ENCODE peak calls at places on chromosomes 16 and 17, in eight cellular contexts. D is thoracic aorta; V is CD8-positive, alpha-beta T cell; Z is AG10803; O is heart left ventricle; A is fibroblast of pulmonary artery; B is BE2C; P is cardiac fibroblast. U is an unnamed sample.
A peak's percentile ranks its signal among the peaks of the same experiment; 100 is the strongest.

GRCh38 chr16:11057696-11058345 is 113.5 kb downstream of the CLEC16A start:
- DNase-seq in A (no peak), Z (no peak), V (no peak), P (no peak), B (no peak), O (no peak), D (no peak), U (no peak)

GRCh38 chr17:1673041-1673790 is 11.5 kb downstream of the PRPF8 start:
- DNase-seq in A (no peak), P (no peak), V (no peak), Z (no peak), O (no peak), D (no peak), B (no peak), U (no peak)

GRCh38 chr16:56634715-56635440 is 2.4 kb downstream of the MT1M start:
- DNase-seq in O (no peak), D (no peak), A (no peak), V (no peak), Z (no peak), B (no peak), P (no peak), U (no peak)

GRCh38 chr16:27253526-27253930 is 15.0 kb downstream of the NSMCE1 start:
- DNase-seq in B (no peak), O (no peak), A (peak; percentile 77), Z (peak; percentile 73), P (peak; percentile 85), D (no peak), V (no peak), U (no peak)

GRCh38 chr17:4582691-4583090 is 1.6 kb upstream of the SMTNL2 start:
- DNase-seq in O (no peak), A (no peak), P (no peak), Z (no peak), B (peak; percentile 57), V (no peak), D (no peak), U (no peak)

GRCh38 chr17:64572682-64573154 is 65.9 kb downstream of the CEP95 start:
- DNase-seq in Z (peak; percentile 88), O (no peak), B (no peak), D (no peak), A (peak; percentile 78), P (peak; percentile 81), V (no peak), U (no peak)

GRCh38 chr16:88376053-88376834 is 6.5 kb upstream of the ZNF469 start:
- DNase-seq in Z (no peak), B (peak; percentile 13), A (no peak), O (peak; percentile 27), D (no peak), P (no peak), V (no peak), U (no peak)

GRCh38 chr17:65324977-65325376 is 187.8 kb downstream of the RGS9 start:
- DNase-seq in D (no peak), A (peak; percentile 48), O (no peak), B (no peak), Z (peak; percentile 86), V (no peak), P (peak; percentile 8), U (no peak)

GRCh38 chr17:19558946-19559345 is 25.3 kb downstream of the SLC47A1 start:
- DNase-seq in O (no peak), Z (no peak), D (no peak), V (no peak), B (no peak), P (no peak), A (peak; percentile 17), U (no peak)

GRCh38 chr17:57463103-57463885 is 207.0 kb downstream of the MSI2 start:
- DNase-seq in P (peak; percentile 91), V (no peak), D (no peak), Z (peak; percentile 72), B (no peak), O (no peak), A (peak; percentile 83), U (no peak)

GRCh38 chr16:11968577-11968976 is 3.6 kb downstream of the TNFRSF17 start:
- DNase-seq in O (no peak), Z (no peak), A (no peak), B (no peak), V (no peak), D (no peak), P (no peak), U (no peak)

GRCh38 chr17:28579526-28579925 is 2.8 kb upstream of the ALDOC start:
- DNase-seq in Z (no peak), D (no peak), B (no peak), V (no peak), P (no peak), A (no peak), O (no peak), U (no peak)

GRCh38 chr16:65195998-65196397 is 74.1 kb upstream of the CDH11 start:
- DNase-seq in P (peak; percentile 35), A (peak; percentile 8), B (no peak), D (no peak), V (no peak), Z (no peak), O (no peak), U (no peak)

GRCh38 chr16:71412270-71413160 is 29.3 kb downstream of the TLE7 start:
- DNase-seq in P (peak; percentile 78), Z (peak; percentile 56), D (no peak), V (peak; percentile 61), A (peak; percentile 75), O (peak; percentile 36), B (peak; percentile 74), U (peak; percentile 54)
- H3K4me3 ChIP-seq in P (no peak overlapping the region), Z (no peak overlapping the region), D (no peak overlapping the region), V (no peak overlapping the region), A (no peak overlapping the region), O (no peak overlapping the region), B (peak overlapping the region; percentile 16), U (no peak overlapping the region)

DNA sequence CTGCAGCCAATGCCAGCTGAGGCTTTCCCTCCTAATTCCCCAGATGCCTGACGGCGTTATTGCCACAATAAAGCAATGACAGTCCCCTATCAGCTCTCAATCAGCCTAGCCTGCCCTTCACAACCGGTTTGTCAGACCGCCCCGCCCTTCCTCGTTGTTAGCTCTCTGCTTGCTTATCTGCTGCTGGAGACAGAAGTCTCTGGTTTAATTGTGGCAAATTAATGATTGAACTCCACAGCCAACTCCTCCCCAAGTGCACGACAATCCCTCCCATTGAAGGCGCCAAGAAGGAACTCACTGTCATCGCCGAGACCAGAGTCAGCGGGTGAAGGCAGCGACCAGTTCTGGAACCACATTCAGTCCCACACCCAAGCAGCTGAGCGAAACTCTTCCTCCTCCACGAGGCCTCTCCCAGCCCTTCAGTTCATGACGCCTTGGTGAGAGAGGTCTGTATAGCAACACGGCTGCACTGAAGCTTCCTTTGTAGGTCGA is 474.4 kb downstream of the SLC39A11 start:
- DNase-seq in B (peak; percentile 87), Z (no peak), P (no peak), A (peak; percentile 11), O (no peak), V (peak; percentile 22), D (no peak), U (no peak)
- H3K4me3 ChIP-seq in B (peak overlapping the region; percentile 45), Z (no peak overlapping the region), P (no peak overlapping the region), A (no peak overlapping the region), O (no peak overlapping the region), V (no peak overlapping the region), D (no peak overlapping the region), U (no peak overlapping the region)

GRCh38 chr16:73521499-73521898 is 473.6 kb upstream of the ZFHX3 start:
- DNase-seq in P (no peak), Z (no peak), V (no peak), A (no peak), B (no peak), O (no peak), D (no peak), U (no peak)

GRCh38 chr16:73527191-73527590 is 479.3 kb upstream of the ZFHX3 start:
- DNase-seq in P (no peak), Z (no peak), V (no peak), A (no peak), D (no peak), O (no peak), B (no peak), U (no peak)

DNA sequence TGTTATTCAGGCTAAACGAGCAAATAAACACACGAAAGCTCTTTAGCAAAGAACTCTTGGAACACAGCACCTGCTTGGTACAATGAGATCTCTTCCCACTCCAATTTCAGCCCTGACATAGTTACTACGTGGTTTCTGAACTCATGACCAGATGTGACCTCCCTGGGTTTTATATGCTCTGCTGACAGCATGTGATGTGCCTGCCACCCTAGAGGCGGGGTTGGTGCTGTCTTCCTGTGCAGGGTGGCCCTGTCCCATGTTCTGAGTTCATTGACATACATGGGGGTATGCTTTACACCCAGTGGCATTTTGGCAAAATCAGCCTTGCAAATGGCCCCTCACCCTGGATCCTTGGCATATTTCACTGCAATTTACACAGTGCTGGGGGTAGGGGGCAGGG is 475.3 kb upstream of the ZFHX3 start:
- DNase-seq in A (no peak), B (no peak), V (no peak), O (no peak), D (no peak), P (no peak), Z (no peak), U (no peak)
- H3K4me3 ChIP-seq in A (no peak overlapping the region), B (no peak overlapping the region), V (no peak overlapping the region), O (no peak overlapping the region), D (no peak overlapping the region), P (no peak overlapping the region), Z (no peak overlapping the region), U (no peak overlapping the region)

DNA sequence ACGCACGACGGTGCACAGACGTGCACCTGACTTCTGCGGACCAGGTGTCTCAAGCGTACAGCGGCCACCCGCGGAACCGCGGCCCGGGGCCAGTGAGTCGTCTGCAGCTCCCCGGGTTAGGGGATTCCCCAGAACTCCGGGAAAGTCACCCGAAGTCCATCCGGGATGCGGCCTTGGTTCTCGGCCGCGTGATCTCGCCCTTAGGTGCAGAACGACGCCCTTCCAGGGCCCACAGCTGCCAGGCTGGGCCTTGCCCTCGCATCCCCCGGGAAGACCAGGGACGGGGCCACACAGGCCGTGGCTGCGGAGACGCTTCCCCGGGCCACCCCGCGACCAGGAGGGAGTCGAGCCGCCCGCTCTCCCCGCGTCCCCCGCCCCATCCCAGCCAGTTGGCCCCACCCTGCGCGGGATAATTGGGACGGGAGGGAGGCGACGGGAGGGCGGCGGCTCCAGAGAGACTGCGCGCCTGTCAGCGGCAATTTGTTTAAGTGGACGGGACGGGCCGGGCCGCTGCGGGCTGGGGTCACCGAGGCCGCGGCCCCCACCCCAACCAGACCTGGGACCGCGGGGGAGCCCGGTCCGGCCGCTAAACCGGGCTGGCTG is 3.6 kb upstream of the TBX2 start:
- DNase-seq in B (no peak), A (no peak), P (peak; percentile 33), Z (no peak), O (no peak), D (no peak), V (no peak), U (no peak)
- H3K4me3 ChIP-seq in B (no peak overlapping the region), A (no peak overlapping the region), P (no peak overlapping the region), Z (no peak overlapping the region), O (peak overlapping the region; percentile 55), D (peak overlapping the region; percentile 87), V (no peak overlapping the region), U (peak overlapping the region; percentile 88)